ENCODE peak calls at places on chromosomes 7 and 10, in seven cellular contexts. E is testis, I is cardiac muscle cell, A is Caco-2, L is neural progenitor cell, S is adipocyte, C is aorta. O is an unnamed sample. For H3K4me1, the result is how much of the 10 kb centered on the place peaks cover.

GRCh38 chr7:14377646-14378266 is 388.3 kb upstream of the ETV1 start:
- DNase-seq in L (no peak), S (peak), C (no peak), I (no peak), E (no peak), A (no peak), O (no peak)

GRCh38 chr10:114730291-114730690 is 72.2 kb upstream of the ABLIM1 start:
- DNase-seq in S (no peak), I (no peak), L (no peak), E (no peak), A (no peak), C (no peak), O (no peak)

GRCh38 chr7:21617916-21618390 is 75.1 kb downstream of the DNAH11 start:
- DNase-seq in L (no peak), S (peak), A (peak), C (peak), E (peak), I (no peak), O (no peak)

GRCh38 chr7:44893710-44894135 is 8.4 kb upstream of the PURB start:
- DNase-seq in I (no peak), E (no peak), A (no peak), L (no peak), C (no peak), S (no peak), O (no peak)

GRCh38 chr7:102836206-102836938 is 76.4 kb upstream of the LRRC17 start:
- DNase-seq in A (no peak), S (peak), I (no peak), C (no peak), E (no peak), L (no peak), O (no peak)

GRCh38 chr7:92961966-92962365 is 125.6 kb upstream of the CDK6 start:
- DNase-seq in E (no peak), L (no peak), C (no peak), S (no peak), A (no peak), I (no peak), O (no peak)

GRCh38 chr7:37916017-37916672 is 472 bp downstream of the SFRP4 start:
- DNase-seq in I (no peak), E (peak), C (peak), A (no peak), S (no peak), L (peak), O (no peak)

GRCh38 chr10:118307768-118308347 is 34.3 kb downstream of the FAM204A start:
- DNase-seq in L (no peak), E (no peak), I (no peak), C (no peak), S (no peak), A (no peak), O (no peak)

GRCh38 chr10:89478085-89478738 is 57.2 kb downstream of the SLC16A12 start:
- DNase-seq in C (no peak), L (peak), A (no peak), S (peak), E (no peak), I (peak), O (no peak)

GRCh38 chr7:124702385-124702784 is 63.2 kb downstream of the GPR37 start:
- DNase-seq in I (no peak), C (no peak), L (no peak), S (no peak), E (no peak), A (no peak), O (no peak)

GRCh38 chr10:4514445-4515108 is 311.4 kb upstream of the AKR1E2 start:
- DNase-seq in L (no peak), S (no peak), C (peak), A (no peak), E (peak), I (no peak), O (peak)

GRCh38 chr10:4511559-4511958 is 314.4 kb upstream of the AKR1E2 start:
- DNase-seq in I (no peak), A (no peak), C (no peak), E (no peak), L (no peak), S (peak), O (no peak)

GRCh38 chr10:4509405-4509804 is 316.6 kb upstream of the AKR1E2 start:
- DNase-seq in E (no peak), S (no peak), C (no peak), I (no peak), A (no peak), L (no peak), O (no peak)

GRCh38 chr10:4515711-4516110 is 310.3 kb upstream of the AKR1E2 start:
- DNase-seq in I (no peak), A (no peak), C (no peak), S (no peak), E (no peak), L (no peak), O (no peak)

DNA sequence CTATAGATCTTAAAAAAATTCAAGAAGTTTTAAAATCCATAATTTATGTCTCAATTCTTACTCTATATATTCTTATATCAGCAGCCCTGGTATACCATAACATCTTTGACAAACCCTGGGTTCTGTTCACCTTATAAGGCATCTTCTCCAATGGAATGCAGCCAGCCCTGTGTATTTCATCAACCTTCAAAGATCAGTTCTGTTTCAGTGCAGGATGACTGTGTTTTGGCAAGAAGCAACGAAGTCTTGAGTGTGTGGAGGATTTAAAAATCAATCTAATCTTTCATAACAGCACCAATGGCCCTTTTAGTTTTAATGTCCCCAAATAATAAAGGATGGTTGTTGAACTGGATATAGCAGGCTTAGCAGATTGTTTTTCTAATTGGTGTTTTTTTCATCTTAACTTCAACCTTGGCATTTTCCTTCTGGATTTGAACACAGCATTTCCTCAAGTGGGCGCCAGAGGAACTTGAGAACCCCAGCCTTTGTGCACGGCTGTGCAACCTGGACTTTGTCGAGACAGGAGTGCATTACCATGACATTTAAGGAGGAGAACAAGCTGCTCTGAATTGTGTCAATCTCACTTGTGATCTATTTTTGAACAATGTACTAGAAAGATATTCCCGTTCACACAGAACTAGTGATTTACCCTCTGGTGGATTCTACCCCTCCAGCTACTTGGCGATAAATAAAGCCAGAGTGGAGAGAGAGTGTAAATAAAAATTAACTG is 313.3 kb upstream of the AKR1E2 start:
- DNase-seq in A (peak), I (peak), S (peak), L (peak), E (peak), C (no peak), O (no peak)
- H3K4me1 ChIP-seq in A (under half), I (under half), S (under half), L (under half), E (under half), C (under half), O (under half)

GRCh38 chr10:12181065-12181775 is 14.5 kb downstream of the NUDT5 start:
- DNase-seq in C (no peak), L (no peak), S (no peak), E (no peak), A (no peak), I (no peak), O (no peak)

GRCh38 chr10:12187321-12187905 is 8.3 kb downstream of the NUDT5 start:
- DNase-seq in A (no peak), C (no peak), I (no peak), S (no peak), L (no peak), E (no peak), O (no peak)

GRCh38 chr10:12180221-12180974 is 15.3 kb downstream of the NUDT5 start:
- DNase-seq in E (no peak), I (no peak), S (no peak), L (no peak), C (no peak), A (no peak), O (no peak)

GRCh38 chr10:12186324-12186723 is 9.4 kb downstream of the NUDT5 start:
- DNase-seq in I (no peak), A (no peak), S (no peak), C (no peak), L (no peak), E (no peak), O (no peak)

GRCh38 chr10:12184165-12184564 is 11.5 kb downstream of the NUDT5 start:
- DNase-seq in I (no peak), L (no peak), E (no peak), S (no peak), A (no peak), C (no peak), O (no peak)
- H3K4me1 ChIP-seq in I (under half), L (under half), E (under half), S (under half), A (under half), C (under half), O (under half)

GRCh38 chr10:87974130-87974529 is 110.7 kb downstream of the PTEN start:
- DNase-seq in E (no peak), S (no peak), A (no peak), I (no peak), L (no peak), C (no peak), O (no peak)
- H3K4me1 ChIP-seq in E (under half), S (under half), A (under half), I (under half), L (under half), C (under half), O (under half)

GRCh38 chr7:121083138-121083789 is 94.8 kb downstream of the CPED1 start:
- DNase-seq in A (no peak), S (peak), L (no peak), C (no peak), E (no peak), I (no peak), O (no peak)
- H3K4me1 ChIP-seq in A (under half), S (half or more), L (under half), C (under half), E (under half), I (under half), O (half or more)

GRCh38 chr7:2420216-2420933 is 17.0 kb downstream of the CHST12 start:
- DNase-seq in L (no peak), S (no peak), C (no peak), E (no peak), A (no peak), I (no peak), O (no peak)
- H3K4me1 ChIP-seq in L (under half), S (under half), C (under half), E (under half), A (under half), I (under half), O (under half)

GRCh38 chr7:77576856-77577255 is 39.8 kb downstream of the PTPN12 start:
- DNase-seq in L (no peak), C (no peak), E (no peak), A (no peak), S (no peak), I (no peak), O (no peak)
- H3K4me1 ChIP-seq in L (under half), C (under half), E (under half), A (under half), S (under half), I (under half), O (under half)

DNA sequence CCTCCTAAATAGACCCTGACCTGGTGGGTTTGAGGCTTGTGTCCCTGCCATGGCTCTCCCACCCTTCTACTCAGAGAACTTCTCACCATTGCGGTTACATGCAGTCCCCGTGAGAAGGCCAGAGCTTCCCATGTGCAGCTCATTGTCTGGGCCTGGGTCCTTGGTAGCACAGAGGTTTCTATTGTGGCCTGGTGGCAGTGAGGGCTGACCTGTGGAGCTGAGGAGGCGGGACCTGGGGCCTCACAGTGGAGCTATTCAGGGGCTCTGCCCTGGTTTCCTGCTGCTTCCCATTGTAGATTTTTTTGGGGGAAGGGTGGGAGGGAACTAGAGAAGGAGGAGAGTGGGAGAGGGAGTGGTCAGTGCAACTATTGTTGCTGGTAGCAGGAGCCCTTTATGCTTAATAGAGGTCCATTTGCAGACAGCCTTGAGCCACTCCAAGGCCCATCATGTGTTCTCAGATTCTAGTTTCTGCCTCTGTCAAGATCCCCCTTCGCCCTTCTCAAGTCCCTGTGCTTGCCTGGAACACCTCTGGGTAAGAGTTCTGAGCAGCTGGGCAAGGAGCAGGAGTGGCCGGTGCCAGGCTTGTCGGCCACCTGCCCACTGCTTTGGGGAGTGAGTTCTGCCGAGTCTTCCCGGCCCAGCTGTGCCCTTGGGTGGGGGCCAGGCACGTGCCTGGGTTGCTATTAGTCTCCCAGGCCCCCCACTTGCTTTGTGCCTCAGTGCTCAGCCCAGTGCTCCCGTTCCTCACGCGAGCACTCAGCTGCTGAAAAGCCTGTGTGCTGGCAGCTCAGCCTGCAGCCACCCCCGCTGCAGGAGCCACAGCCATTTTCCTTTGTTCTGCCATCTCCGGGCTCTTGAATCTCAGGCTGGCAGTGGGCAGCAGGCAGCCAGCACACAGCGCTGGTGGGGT is 10.7 kb downstream of the TSPAN14 start:
- DNase-seq in L (peak), A (no peak), C (peak), S (no peak), E (peak), I (peak), O (no peak)
- H3K4me1 ChIP-seq in L (half or more), A (under half), C (under half), S (half or more), E (half or more), I (half or more), O (half or more)